ENCODE peak calls at places on chromosomes 12 and 14, in eight cellular contexts. D, T, P, F, G, L, X and S are unnamed samples.

GRCh38 chr12:1632702-1633101 is 3.7 kb downstream of the WNT5B start:
- DNase-seq in P (no peak), D (peak; percentile 58), F (no peak), T (no peak), X (no peak), G (no peak), L (no peak), S (no peak)

GRCh38 chr12:78473136-78473535 is 391.4 kb upstream of the SYT1 start:
- DNase-seq in P (peak; percentile 56), X (peak; percentile 23), G (no peak), D (no peak), T (no peak), L (no peak), F (peak; percentile 15), S (peak; percentile 51)

GRCh38 chr14:51319181-51319597 is 79.1 kb downstream of the TMX1 start:
- DNase-seq in G (no peak), P (no peak), T (no peak), X (no peak), D (no peak), F (no peak), L (no peak), S (no peak)

GRCh38 chr12:78981-79380 is 12.4 kb downstream of the IQSEC3 start:
- DNase-seq in T (no peak), P (no peak), G (no peak), F (no peak), L (peak; percentile 28), X (no peak), D (peak; percentile 27), S (no peak)

GRCh38 chr14:49950275-49951250 is 57.7 kb downstream of the ARF6 start:
- DNase-seq in G (peak; percentile 96), T (no peak), P (no peak), D (no peak), F (no peak), L (no peak), X (no peak), S (peak; percentile 100)

GRCh38 chr12:113056631-113057488 is at the start of gene DTX1:
- DNase-seq in G (no peak), X (no peak), F (no peak), L (no peak), P (no peak), T (no peak), D (no peak), S (no peak)

GRCh38 chr14:102187044-102187443 is 47.3 kb downstream of the WDR20 start:
- DNase-seq in G (no peak), P (peak; percentile 87), X (peak; percentile 82), D (no peak), T (no peak), F (peak; percentile 68), L (no peak), S (peak; percentile 85)

GRCh38 chr12:27094726-27095125 is 12.3 kb upstream of the C12orf71 start:
- DNase-seq in P (no peak), F (no peak), L (no peak), G (no peak), X (no peak), T (peak; percentile 54), D (no peak), S (no peak)

GRCh38 chr12:115319641-115320040 is 635.7 kb upstream of the TBX3 start:
- DNase-seq in G (no peak), T (no peak), F (no peak), X (no peak), D (no peak), P (no peak), L (no peak), S (no peak)

GRCh38 chr14:74562515-74563232 is 49.4 kb downstream of the LTBP2 start:
- DNase-seq in X (no peak), L (no peak), P (peak; percentile 36), F (no peak), G (peak; percentile 51), T (no peak), D (no peak), S (peak; percentile 32)

GRCh38 chr12:93380480-93381121 is 2.9 kb downstream of the NUDT4 start:
- DNase-seq in P (peak; percentile 70), D (no peak), L (no peak), F (no peak), T (no peak), G (no peak), X (no peak), S (peak; percentile 34)

GRCh38 chr14:92710001-92710341 is 38.5 kb downstream of the LGMN start:
- DNase-seq in D (no peak), T (no peak), G (no peak), X (no peak), F (no peak), P (no peak), L (no peak), S (no peak)

GRCh38 chr12:40211185-40211584 is 13.6 kb upstream of the LRRK2 start:
- DNase-seq in X (no peak), T (no peak), F (no peak), G (no peak), D (no peak), L (no peak), P (no peak), S (no peak)

GRCh38 chr12:95557625-95558024 is 6.3 kb upstream of the USP44 start:
- DNase-seq in D (no peak), T (no peak), F (no peak), G (no peak), L (no peak), X (no peak), P (no peak), S (peak; percentile 46)

GRCh38 chr12:7107181-7108041 is 1.6 kb downstream of the C1RL start:
- DNase-seq in F (no peak), P (no peak), X (no peak), T (peak; percentile 34), D (no peak), G (no peak), L (no peak), S (peak; percentile 71)

GRCh38 chr12:103799504-103800251 is 41.4 kb downstream of the NT5DC3 start:
- DNase-seq in L (no peak), D (no peak), P (peak; percentile 68), F (no peak), T (no peak), G (no peak), X (peak; percentile 81), S (peak; percentile 95)

GRCh38 chr12:95169368-95169767 is 47.9 kb downstream of the FGD6 start:
- DNase-seq in L (no peak), X (peak; percentile 51), P (peak; percentile 92), D (no peak), F (peak; percentile 75), G (no peak), T (no peak), S (peak; percentile 84)

GRCh38 chr12:53300187-53300586 is 692 bp downstream of the MYG1 start:
- DNase-seq in P (peak; percentile 77), F (peak; percentile 32), D (no peak), G (no peak), L (no peak), T (no peak), X (no peak), S (peak; percentile 20)

GRCh38 chr12:53299101-53299453 is 418 bp upstream of the MYG1 start:
- DNase-seq in G (no peak), L (no peak), D (no peak), P (peak; percentile 85), F (peak; percentile 66), T (no peak), X (peak; percentile 16), S (peak; percentile 81)

GRCh38 chr12:53299454-53300180 is at the start of gene MYG1:
- DNase-seq in T (peak; percentile 92), F (peak; percentile 85), G (peak; percentile 75), L (peak; percentile 93), D (peak; percentile 92), P (peak; percentile 84), X (peak; percentile 57), S (peak; percentile 84)

GRCh38 chr12:53306826-53307225 is 7.3 kb downstream of the MYG1 start:
- DNase-seq in D (no peak), L (no peak), F (no peak), P (no peak), T (no peak), X (no peak), G (no peak), S (no peak)

DNA sequence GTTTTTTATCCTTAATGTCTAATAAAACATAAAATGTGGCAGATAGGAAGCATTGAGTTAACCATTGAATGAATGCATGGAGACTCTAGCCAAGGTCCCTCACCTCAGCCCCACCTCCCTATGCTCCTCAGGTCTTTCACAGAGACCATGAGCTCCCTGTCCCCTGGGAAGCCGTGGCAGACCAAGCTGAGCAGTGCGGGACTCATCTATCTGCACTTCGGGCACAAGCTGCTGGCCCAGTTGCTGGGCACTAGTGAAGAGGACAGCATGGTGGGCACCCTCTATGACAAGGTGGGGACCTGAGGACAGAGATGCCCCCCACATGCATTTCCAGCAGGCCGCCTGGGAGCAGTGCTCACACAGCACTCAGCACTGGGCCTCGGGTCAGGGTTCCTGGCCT is 3.4 kb downstream of the MYG1 start:
- DNase-seq in F (no peak), L (no peak), X (no peak), T (no peak), D (no peak), P (no peak), G (no peak), S (no peak)
- H3K4me3 ChIP-seq in F (no peak overlapping the region), L (no peak overlapping the region), X (no peak overlapping the region), T (no peak overlapping the region), D (no peak overlapping the region), P (no peak overlapping the region), G (no peak overlapping the region), S (no peak overlapping the region)

DNA sequence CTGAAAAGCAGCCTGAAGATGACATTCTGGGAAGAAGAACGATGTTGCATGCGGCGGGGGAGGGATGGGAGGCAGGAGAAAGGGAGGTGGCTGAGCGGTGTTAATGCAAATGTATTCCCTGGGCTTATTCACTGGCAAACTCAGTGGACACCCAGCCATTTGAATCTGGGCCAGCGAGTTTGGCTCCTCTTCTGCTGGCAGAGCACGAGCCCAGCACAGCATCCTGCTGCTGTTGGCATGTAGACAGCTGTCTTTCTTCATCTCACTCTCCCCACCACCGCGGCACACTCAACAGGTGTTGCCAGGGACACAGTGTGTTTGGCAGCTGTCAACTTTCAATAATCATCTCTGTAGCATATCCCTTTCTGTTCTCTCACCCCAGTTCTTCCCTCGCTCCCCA is 132.0 kb downstream of the EXOC5 start:
- DNase-seq in T (peak; percentile 1), L (no peak), P (no peak), D (no peak), F (no peak), X (no peak), G (peak; percentile 5), S (no peak)
- TF ChIP-seq CTCF in T (no peak), L (no peak), P (no peak), D (no peak), F (no peak), X (no peak), G (no peak), S (no peak)

DNA sequence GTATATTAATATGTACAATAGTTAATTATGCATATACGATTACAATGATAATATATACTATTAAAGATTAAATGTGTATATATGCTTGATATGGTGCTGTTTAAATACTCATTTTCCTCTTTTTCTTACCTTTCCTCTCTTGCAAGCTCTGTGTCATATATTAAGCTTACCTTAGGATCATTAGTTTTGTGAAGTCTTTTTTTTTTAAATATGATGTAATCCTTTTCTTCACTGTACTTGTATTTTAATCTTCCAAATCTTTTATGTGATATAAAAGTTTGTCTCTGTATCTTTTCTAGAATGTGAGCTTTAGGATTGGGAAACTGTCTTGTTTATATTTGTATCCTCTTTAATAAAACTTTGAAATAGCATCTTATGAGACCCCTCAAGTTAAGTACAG is 88.7 kb downstream of the CCDC91 start:
- DNase-seq in T (no peak), P (no peak), X (no peak), G (no peak), F (no peak), L (no peak), D (no peak), S (no peak)
- H3K4me3 ChIP-seq in T (no peak overlapping the region), P (no peak overlapping the region), X (no peak overlapping the region), G (no peak overlapping the region), F (no peak overlapping the region), L (no peak overlapping the region), D (no peak overlapping the region), S (no peak overlapping the region)

GRCh38 chr14:66662374-66662773 is 154.4 kb downstream of the GPHN start:
- DNase-seq in G (no peak), F (no peak), T (no peak), X (no peak), P (no peak), D (no peak), L (no peak), S (peak; percentile 28)
- TF ChIP-seq CTCF in G (peak; percentile 17), F (peak; percentile 43), T (no peak), X (peak; percentile 27), P (peak; percentile 32), D (no peak), L (no peak), S (peak; percentile 44)